ENCODE peak calls at places on chromosome 1, in five cellular contexts. U is PC-9, G is osteocyte, E is IMR-90, R is fibroblast of lung. N is an unnamed sample.

GRCh38 chr1:194289569-194290266 is 1103.3 kb upstream of the B3GALT2 start:
- DNase-seq in U (no peak), G (no peak), E (no peak), R (no peak), N (peak; percentile 5)

GRCh38 chr1:52659356-52659755 is 26.4 kb downstream of the SHISAL2A start:
- DNase-seq in U (peak; percentile 36), G (no peak), E (no peak), R (peak; percentile 9), N (no peak)

GRCh38 chr1:57137980-57138379 is 172.2 kb upstream of the C8B start:
- DNase-seq in U (no peak), G (no peak), E (no peak), R (no peak), N (no peak)

GRCh38 chr1:212951058-212951923 is 950 bp downstream of the VASH2 start:
- DNase-seq in U (no peak), G (no peak), E (no peak), R (peak; percentile 13), N (no peak)

GRCh38 chr1:189596197-189596596 is 881.5 kb downstream of the BRINP3 start:
- DNase-seq in U (no peak), G (no peak), E (peak; percentile 2), R (peak; percentile 2), N (no peak)

GRCh38 chr1:54464031-54464476 is 57.9 kb upstream of the SSBP3 start:
- DNase-seq in U (no peak), G (no peak), E (no peak), R (no peak), N (no peak)

GRCh38 chr1:209622841-209623829 is 29.1 kb downstream of the LAMB3 start:
- DNase-seq in U (no peak), G (no peak), E (no peak), R (no peak), N (no peak)

GRCh38 chr1:231233735-231234417 is 7.1 kb upstream of the GNPAT start:
- DNase-seq in U (no peak), G (no peak), E (no peak), R (peak; percentile 20), N (peak; percentile 66)

GRCh38 chr1:190277116-190277515 is 200.5 kb downstream of the BRINP3 start:
- DNase-seq in U (no peak), G (no peak), E (no peak), R (no peak), N (no peak)

GRCh38 chr1:17654519-17654918 is 100.6 kb upstream of the ACTL8 start:
- DNase-seq in U (no peak), G (no peak), E (no peak), R (no peak), N (no peak)

GRCh38 chr1:7279753-7280150 is 491.3 kb upstream of the VAMP3 start:
- DNase-seq in U (no peak), G (peak; percentile 63), E (no peak), R (no peak), N (no peak)

GRCh38 chr1:198280080-198280479 is 123.3 kb downstream of the NEK7 start:
- DNase-seq in U (no peak), G (no peak), E (no peak), R (no peak), N (no peak)

DNA sequence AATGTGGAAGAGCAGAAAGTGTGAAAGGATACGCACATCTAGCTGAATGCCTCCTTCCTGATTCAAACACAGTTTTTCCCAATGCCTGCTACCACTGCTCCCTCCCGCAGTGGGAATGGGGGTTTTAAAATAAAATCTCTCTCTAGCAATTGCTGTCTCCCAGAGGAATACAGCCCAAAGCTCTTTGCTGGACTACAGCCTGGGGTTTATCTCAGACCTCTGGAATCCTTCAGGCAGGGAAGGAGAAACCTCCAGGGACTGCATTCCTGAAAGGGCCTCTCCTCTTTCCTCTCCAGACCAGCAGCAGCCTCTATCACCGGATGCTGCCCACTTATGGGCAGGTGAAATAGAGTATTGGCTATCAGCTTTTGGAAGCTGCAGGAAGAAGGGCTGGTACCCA is 6.3 kb downstream of the IER5 start:
- DNase-seq in U (no peak), G (no peak), E (peak; percentile 91), R (peak; percentile 96), N (no peak)
- TF ChIP-seq CTCF in U (no peak), G (no peak), E (no peak), R (no peak), N (no peak)

GRCh38 chr1:43129334-43129733 is 42.8 kb downstream of the EBNA1BP2 start:
- DNase-seq in U (no peak), G (no peak), E (no peak), R (no peak), N (no peak)
- TF ChIP-seq CTCF in U (no peak), G (no peak), E (no peak), R (no peak), N (no peak)

DNA sequence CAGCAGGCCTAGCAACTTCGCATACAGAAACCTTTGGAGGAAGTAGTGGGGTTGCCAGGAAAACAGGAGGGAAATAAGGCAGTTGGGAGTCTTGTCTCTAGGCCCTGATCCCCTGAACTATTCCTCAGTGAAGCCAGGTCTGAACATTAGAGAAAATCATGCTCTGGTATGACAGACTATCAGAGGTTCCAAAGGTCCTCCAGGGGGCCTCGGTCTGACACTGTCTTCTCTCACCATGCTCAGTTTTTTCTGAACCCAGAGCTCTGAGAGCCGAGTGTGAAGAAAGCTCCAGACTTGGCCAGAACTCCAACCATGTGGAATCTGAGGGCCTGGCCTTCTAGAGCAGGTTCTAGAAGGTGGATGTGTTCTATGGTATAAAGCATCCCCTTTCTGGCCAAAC is 4.0 kb downstream of the TOMM40L start:
- DNase-seq in U (no peak), G (no peak), E (no peak), R (no peak), N (no peak)
- TF ChIP-seq CTCF in U (no peak), G (no peak), E (no peak), R (no peak), N (no peak)

GRCh38 chr1:224851850-224852261 is 77.6 kb upstream of the DNAH14 start:
- DNase-seq in U (no peak), G (no peak), E (no peak), R (no peak), N (no peak)

GRCh38 chr1:224850446-224850845 is 79.0 kb upstream of the DNAH14 start:
- DNase-seq in U (no peak), G (no peak), E (no peak), R (no peak), N (no peak)

GRCh38 chr1:224846119-224846907 is 83.2 kb upstream of the DNAH14 start:
- DNase-seq in U (no peak), G (no peak), E (no peak), R (no peak), N (no peak)

GRCh38 chr1:224852901-224853568 is 76.4 kb upstream of the DNAH14 start:
- DNase-seq in U (peak; percentile 12), G (no peak), E (peak; percentile 67), R (peak; percentile 63), N (no peak)

GRCh38 chr1:224851210-224851849 is 78.1 kb upstream of the DNAH14 start:
- DNase-seq in U (peak; percentile 78), G (no peak), E (peak; percentile 37), R (peak; percentile 20), N (peak; percentile 76)
- TF ChIP-seq CTCF in U (peak; percentile 89), G (peak; percentile 65), E (peak; percentile 64), R (peak; percentile 83), N (peak; percentile 63)

GRCh38 chr1:41576620-41577019 is 92.1 kb upstream of the EDN2 start:
- DNase-seq in U (no peak), G (peak; percentile 56), E (peak; percentile 31), R (peak; percentile 72), N (no peak)

GRCh38 chr1:41580520-41581172 is 96.2 kb upstream of the EDN2 start:
- DNase-seq in U (no peak), G (peak; percentile 74), E (no peak), R (no peak), N (no peak)

GRCh38 chr1:41580021-41580420 is 95.5 kb upstream of the EDN2 start:
- DNase-seq in U (no peak), G (peak; percentile 54), E (no peak), R (no peak), N (no peak)

GRCh38 chr1:41581216-41582003 is 96.9 kb upstream of the EDN2 start:
- DNase-seq in U (no peak), G (peak; percentile 82), E (no peak), R (no peak), N (no peak)

GRCh38 chr1:41578712-41579335 is 94.3 kb upstream of the EDN2 start:
- DNase-seq in U (no peak), G (peak; percentile 38), E (peak; percentile 30), R (peak; percentile 14), N (peak; percentile 11)
- TF ChIP-seq CTCF in U (peak; percentile 64), G (peak; percentile 53), E (peak; percentile 38), R (peak; percentile 69), N (peak; percentile 40)

GRCh38 chr1:9250586-9251381 is 16.2 kb downstream of the H6PD start:
- DNase-seq in U (no peak), G (no peak), E (peak; percentile 21), R (no peak), N (no peak)

GRCh38 chr1:9250336-9250585 is 15.7 kb downstream of the H6PD start:
- DNase-seq in U (no peak), G (no peak), E (no peak), R (no peak), N (no peak)

GRCh38 chr1:9248341-9249262 is 14.0 kb downstream of the H6PD start:
- DNase-seq in U (no peak), G (no peak), E (no peak), R (no peak), N (no peak)

GRCh38 chr1:9249263-9249533 is 14.6 kb downstream of the H6PD start:
- DNase-seq in U (no peak), G (no peak), E (no peak), R (no peak), N (no peak)

DNA sequence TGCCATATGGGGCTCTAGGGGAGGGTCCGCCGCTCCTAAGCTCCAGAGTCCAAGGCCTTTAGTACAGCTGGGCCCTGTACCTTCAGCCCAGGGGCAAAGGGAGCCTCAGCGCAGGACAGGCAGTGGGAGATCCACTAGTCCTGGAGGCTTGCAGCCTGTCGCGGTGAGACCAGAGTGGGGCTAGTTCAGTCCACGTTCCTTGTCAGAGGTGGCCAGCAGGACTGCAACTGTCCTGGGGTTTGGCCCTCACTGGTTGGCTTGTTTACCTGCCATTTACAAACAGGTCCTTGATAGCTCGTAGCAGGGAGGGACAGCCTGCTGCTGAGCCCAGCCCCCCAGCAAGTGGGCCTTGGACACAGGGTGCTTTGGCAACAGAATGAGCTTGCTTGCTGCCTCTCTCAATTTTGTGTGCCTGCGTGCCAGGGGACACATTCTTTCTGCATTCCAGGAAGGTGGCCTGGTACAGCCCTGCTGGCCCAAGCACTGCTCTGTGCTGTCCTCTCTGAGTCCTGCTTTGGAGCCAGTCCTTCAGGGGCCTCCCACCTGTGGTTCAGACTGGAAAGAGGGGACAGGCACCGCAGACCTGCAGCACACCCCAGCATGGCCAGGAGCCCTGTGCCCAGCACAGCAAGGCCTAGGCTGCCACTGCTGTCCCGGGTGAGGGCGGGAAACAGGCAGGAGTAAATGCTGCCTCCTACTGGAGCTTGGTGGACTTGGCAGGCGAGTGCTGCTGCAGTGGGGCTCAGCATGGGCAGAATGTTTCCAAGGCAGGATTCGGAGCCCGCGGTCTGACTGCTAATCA is 15.2 kb downstream of the H6PD start:
- DNase-seq in U (no peak), G (no peak), E (peak; percentile 44), R (no peak), N (peak; percentile 12)
- TF ChIP-seq CTCF in U (peak; percentile 38), G (peak; percentile 48), E (peak; percentile 69), R (peak; percentile 73), N (peak; percentile 17)

GRCh38 chr1:87318806-87319205 is 9.9 kb upstream of the LMO4 start:
- DNase-seq in U (no peak), G (no peak), E (no peak), R (no peak), N (no peak)

GRCh38 chr1:87318056-87318650 is 10.5 kb upstream of the LMO4 start:
- DNase-seq in U (no peak), G (no peak), E (no peak), R (no peak), N (no peak)

GRCh38 chr1:87314101-87314500 is 14.6 kb upstream of the LMO4 start:
- DNase-seq in U (no peak), G (no peak), E (no peak), R (no peak), N (no peak)
- TF ChIP-seq CTCF in U (no peak), G (no peak), E (no peak), R (no peak), N (no peak)